ENCODE peak calls at places on chromosomes 5 and 9, in seven cellular contexts. Y is heart right ventricle; R is H9; W is AG04450; A is upper lobe of left lung; E is CD8-positive, alpha-beta T cell; I is cardiac muscle cell. D is an unnamed sample. For H3K9me3, the result is how much of the 10 kb centered on the place peaks cover.

GRCh38 chr5:71938886-71939285 is 168.4 kb upstream of the MAP1B start:
- DNase-seq in Y (no peak), R (peak), W (no peak), A (peak), E (no peak), I (no peak), D (no peak)

GRCh38 chr5:139650689-139651501 is 2.7 kb downstream of the CXXC5 start:
- DNase-seq in Y (peak), R (peak), W (no peak), A (no peak), E (no peak), I (no peak), D (peak)

GRCh38 chr5:174295736-174296481 is 250.4 kb downstream of the NSG2 start:
- DNase-seq in Y (no peak), R (peak), W (no peak), A (no peak), E (no peak), I (no peak), D (no peak)

GRCh38 chr5:100406640-100407039 is 128.5 kb upstream of the FAM174A start:
- DNase-seq in Y (no peak), R (no peak), W (no peak), A (no peak), E (no peak), I (no peak), D (no peak)

GRCh38 chr5:148941810-148942209 is 115.4 kb downstream of the ADRB2 start:
- DNase-seq in Y (no peak), R (no peak), W (no peak), A (no peak), E (no peak), I (no peak), D (no peak)

GRCh38 chr5:57277085-57277484 is 103.2 kb downstream of the GPBP1 start:
- DNase-seq in Y (no peak), R (no peak), W (no peak), A (no peak), E (no peak), I (peak), D (no peak)

GRCh38 chr5:14580037-14581034 is 1.3 kb upstream of the OTULINL start:
- DNase-seq in Y (no peak), R (no peak), W (no peak), A (no peak), E (no peak), I (no peak), D (no peak)

GRCh38 chr5:84304591-84304990 is 80.1 kb downstream of the EDIL3 start:
- DNase-seq in Y (no peak), R (no peak), W (no peak), A (no peak), E (no peak), I (peak), D (no peak)

GRCh38 chr5:58246521-58246944 is 213.4 kb downstream of the PLK2 start:
- DNase-seq in Y (no peak), R (no peak), W (no peak), A (no peak), E (no peak), I (no peak), D (no peak)

DNA sequence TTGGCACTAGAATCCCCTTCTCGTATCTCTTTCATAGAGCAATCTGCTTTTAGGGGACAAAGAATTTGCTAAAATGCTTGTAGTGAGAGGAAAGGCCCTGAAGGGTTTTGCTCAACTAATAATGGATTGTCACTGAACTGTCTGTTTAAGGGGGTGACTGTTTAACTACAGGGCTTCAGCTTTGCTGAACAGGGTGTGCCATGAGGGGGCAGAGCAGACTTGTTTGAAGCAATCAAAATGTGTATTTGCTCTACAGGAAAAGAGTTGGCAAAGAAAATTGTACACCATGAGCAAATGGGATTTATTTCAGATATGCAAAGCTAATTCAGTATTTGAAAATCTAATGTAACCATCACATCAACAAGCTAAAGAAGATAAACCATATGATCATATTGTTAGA is 154.3 kb downstream of the GABRG2 start:
- DNase-seq in Y (no peak), R (no peak), W (no peak), A (no peak), E (no peak), I (no peak), D (no peak)
- TF ChIP-seq CTCF in Y (no peak), R (peak), W (no peak), A (no peak), E (no peak), I (no peak), D (no peak)

GRCh38 chr5:131848662-131849061 is 51.8 kb upstream of the FNIP1 start:
- DNase-seq in Y (no peak), R (no peak), W (no peak), A (no peak), E (no peak), I (no peak), D (no peak)

GRCh38 chr5:131845828-131846227 is 49.0 kb upstream of the FNIP1 start:
- DNase-seq in Y (no peak), R (no peak), W (no peak), A (no peak), E (no peak), I (no peak), D (no peak)

DNA sequence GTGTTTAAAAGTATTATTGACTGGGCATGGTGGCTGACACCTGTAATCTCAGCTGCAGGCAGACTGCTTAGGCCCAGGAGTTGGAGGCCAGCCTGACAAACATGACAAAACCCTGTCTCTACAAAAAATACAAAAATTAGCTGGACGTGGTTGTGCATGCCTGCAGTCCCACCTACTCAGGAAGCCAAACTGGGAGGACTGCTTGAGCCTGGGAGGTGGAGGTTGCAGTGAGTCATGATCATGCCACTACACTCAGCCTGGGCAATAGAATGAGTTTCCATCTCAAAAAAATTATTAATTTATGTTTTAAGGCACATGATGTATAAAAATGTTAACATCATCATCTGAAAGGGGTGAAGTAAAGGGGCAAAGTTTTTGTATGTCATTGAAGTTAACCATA is 49.7 kb upstream of the FNIP1 start:
- DNase-seq in Y (no peak), R (no peak), W (no peak), A (no peak), E (no peak), I (no peak), D (no peak)
- H3K9me3 ChIP-seq in Y (under half), R (under half), W (under half), A (under half), E (under half), I (under half), D (under half)

GRCh38 chr5:79173626-79174025 is 62.0 kb downstream of the BHMT start:
- DNase-seq in Y (no peak), R (no peak), W (no peak), A (no peak), E (no peak), I (no peak), D (no peak)
- TF ChIP-seq CTCF in Y (no peak), R (no peak), W (no peak), A (no peak), E (no peak), I (no peak), D (no peak)

GRCh38 chr5:179272326-179273073 is 72.8 kb downstream of the ADAMTS2 start:
- DNase-seq in Y (no peak), R (peak), W (no peak), A (peak), E (no peak), I (no peak), D (peak)
- H3K9me3 ChIP-seq in Y (under half), R (under half), W (under half), A (under half), E (under half), I (under half), D (under half)

GRCh38 chr5:79774855-79775237 is 85.2 kb downstream of the CMYA5 start:
- DNase-seq in Y (no peak), R (no peak), W (no peak), A (no peak), E (no peak), I (no peak), D (no peak)

GRCh38 chr5:79771387-79771786 is 81.8 kb downstream of the CMYA5 start:
- DNase-seq in Y (no peak), R (no peak), W (no peak), A (no peak), E (no peak), I (no peak), D (no peak)

GRCh38 chr5:79773612-79774011 is 84.0 kb downstream of the CMYA5 start:
- DNase-seq in Y (no peak), R (no peak), W (no peak), A (no peak), E (no peak), I (no peak), D (no peak)

GRCh38 chr5:79774171-79774854 is 84.7 kb downstream of the CMYA5 start:
- DNase-seq in Y (no peak), R (peak), W (no peak), A (peak), E (no peak), I (peak), D (no peak)

GRCh38 chr5:79772651-79773050 is 83.0 kb downstream of the CMYA5 start:
- DNase-seq in Y (no peak), R (no peak), W (no peak), A (no peak), E (no peak), I (no peak), D (no peak)
- TF ChIP-seq CTCF in Y (no peak), R (no peak), W (no peak), A (no peak), E (no peak), I (no peak), D (no peak)

GRCh38 chr5:33010851-33011250 is 299.7 kb downstream of the NPR3 start:
- DNase-seq in Y (no peak), R (no peak), W (no peak), A (no peak), E (no peak), I (no peak), D (no peak)

GRCh38 chr5:33008751-33009418 is 297.8 kb downstream of the NPR3 start:
- DNase-seq in Y (no peak), R (peak), W (no peak), A (no peak), E (no peak), I (no peak), D (no peak)

GRCh38 chr5:33011803-33012202 is 300.7 kb downstream of the NPR3 start:
- DNase-seq in Y (no peak), R (no peak), W (no peak), A (no peak), E (no peak), I (no peak), D (no peak)
- H3K9me3 ChIP-seq in Y (under half), R (under half), W (under half), A (under half), E (under half), I (under half), D (under half)

GRCh38 chr5:21802869-21803490 is 1050.2 kb downstream of the CDH12 start:
- DNase-seq in Y (no peak), R (no peak), W (no peak), A (no peak), E (no peak), I (peak), D (no peak)
- TF ChIP-seq CTCF in Y (peak), R (peak), W (peak), A (peak), E (no peak), I (peak), D (peak)

DNA sequence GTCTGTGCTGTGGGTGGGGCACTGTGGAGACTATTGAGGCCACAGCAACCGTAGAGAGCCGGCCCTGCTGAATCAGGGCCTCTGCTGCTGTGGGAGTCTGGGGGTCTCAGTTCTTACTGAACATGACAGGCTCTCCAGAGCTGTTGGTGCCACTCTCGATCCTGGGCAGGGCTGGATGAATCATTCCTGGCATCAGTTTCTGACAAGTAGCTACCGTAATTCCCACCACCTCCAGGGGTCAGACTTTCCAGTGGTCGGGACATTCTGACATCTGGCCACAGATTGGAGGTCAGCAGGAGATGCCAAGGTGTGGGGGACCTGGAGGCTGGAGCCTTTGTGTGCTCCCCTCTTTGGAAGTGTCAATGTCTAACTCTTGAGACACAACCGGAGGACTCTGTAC is 188.4 kb downstream of the IRX2 start:
- DNase-seq in Y (no peak), R (no peak), W (no peak), A (no peak), E (no peak), I (no peak), D (no peak)
- H3K9me3 ChIP-seq in Y (under half), R (under half), W (half or more), A (under half), E (under half), I (under half), D (under half)

GRCh38 chr9:35161713-35162604 is at the start of gene UNC13B:
- DNase-seq in Y (peak), R (peak), W (peak), A (peak), E (peak), I (peak), D (peak)
- TF ChIP-seq CTCF in Y (no peak), R (no peak), W (peak), A (peak), E (no peak), I (peak), D (peak)

D was measured in psoas muscle.